ENCODE peak calls at places on chromosomes 12 and 14, in seven cellular contexts. R is GM03348; Y is heart right ventricle; Q is endothelial cell; A is activated naive CD4-positive, alpha-beta T cell treated with Interleukin-2 at 50 U/mL for 16 hours; E is skeletal muscle cell; M is nucleus accumbens. K is an unnamed sample.

GRCh38 chr12:121005346-121005815 is 10.9 kb downstream of the C12orf43 start:
- DNase-seq in R (peak; percentile 57), Y (no peak), Q (peak; percentile 78), A (peak; percentile 56), E (no peak), M (no peak), K (peak; percentile 34)

GRCh38 chr12:94951071-94951639 is 52.3 kb downstream of the NDUFA12 start:
- DNase-seq in R (no peak), Y (no peak), Q (no peak), A (no peak), E (no peak), M (no peak), K (no peak)

GRCh38 chr12:58774731-58775130 is 145.6 kb downstream of the LRIG3 start:
- DNase-seq in R (no peak), Y (no peak), Q (no peak), A (no peak), E (no peak), M (no peak), K (no peak)

GRCh38 chr12:20627001-20627588 is 68.0 kb upstream of the SLCO1C1 start:
- DNase-seq in R (no peak), Y (no peak), Q (no peak), A (no peak), E (no peak), M (no peak), K (no peak)

GRCh38 chr12:121530600-121531355 is 50.0 kb downstream of the KDM2B start:
- DNase-seq in R (peak; percentile 70), Y (peak; percentile 72), Q (peak; percentile 29), A (peak; percentile 73), E (peak; percentile 27), M (no peak), K (peak; percentile 35)

GRCh38 chr14:31692376-31692781 is 131.2 kb downstream of the NUBPL start:
- DNase-seq in R (peak; percentile 33), Y (no peak), Q (no peak), A (no peak), E (peak; percentile 1), M (no peak), K (peak; percentile 27)

GRCh38 chr14:35406811-35407630 is 2.5 kb upstream of the NFKBIA start:
- DNase-seq in R (peak; percentile 74), Y (no peak), Q (no peak), A (no peak), E (no peak), M (no peak), K (peak; percentile 67)

GRCh38 chr14:104373055-104373854 is 206.3 kb upstream of the C14orf180 start:
- DNase-seq in R (no peak), Y (peak; percentile 2), Q (no peak), A (no peak), E (no peak), M (no peak), K (no peak)

GRCh38 chr14:93745603-93746273 is 42.5 kb downstream of the PRIMA1 start:
- DNase-seq in R (no peak), Y (no peak), Q (no peak), A (no peak), E (no peak), M (no peak), K (no peak)

GRCh38 chr12:59823535-59823934 is 227.7 kb downstream of the SLC16A7 start:
- DNase-seq in R (peak; percentile 36), Y (no peak), Q (no peak), A (no peak), E (no peak), M (no peak), K (no peak)

GRCh38 chr14:92280554-92281262 is 42.3 kb upstream of the SLC24A4 start:
- DNase-seq in R (no peak), Y (no peak), Q (no peak), A (no peak), E (no peak), M (no peak), K (no peak)

GRCh38 chr12:109020750-109021380 is at the start of gene SVOP:
- DNase-seq in R (peak; percentile 90), Y (peak; percentile 83), Q (peak; percentile 95), A (peak; percentile 13), E (peak; percentile 43), M (peak; percentile 62), K (peak; percentile 34)

GRCh38 chr14:58904771-58905170 is 267.0 kb downstream of the DACT1 start:
- DNase-seq in R (no peak), Y (no peak), Q (no peak), A (no peak), E (no peak), M (no peak), K (no peak)

GRCh38 chr14:105047283-105048016 is 17.8 kb downstream of the GPR132 start:
- DNase-seq in R (peak; percentile 3), Y (no peak), Q (no peak), A (no peak), E (no peak), M (no peak), K (no peak)

GRCh38 chr12:6724409-6724797 is 557 bp downstream of the COPS7A start:
- DNase-seq in R (peak; percentile 28), Y (no peak), Q (peak; percentile 13), A (no peak), E (no peak), M (peak; percentile 53), K (no peak)

GRCh38 chr12:89160716-89161123 is 191.6 kb downstream of the DUSP6 start:
- DNase-seq in R (peak; percentile 54), Y (peak; percentile 31), Q (no peak), A (peak; percentile 53), E (peak; percentile 86), M (peak; percentile 0), K (peak; percentile 53)

GRCh38 chr12:48852734-48853168 is 788 bp upstream of the DDX23 start:
- DNase-seq in R (no peak), Y (no peak), Q (no peak), A (no peak), E (no peak), M (no peak), K (no peak)

GRCh38 chr14:30756594-30756993 is 117.8 kb upstream of the COCH start:
- DNase-seq in R (no peak), Y (no peak), Q (no peak), A (no peak), E (no peak), M (no peak), K (no peak)

GRCh38 chr12:4355843-4356327 is 23.6 kb downstream of the FGF23 start:
- DNase-seq in R (no peak), Y (peak; percentile 21), Q (peak; percentile 70), A (peak; percentile 44), E (no peak), M (no peak), K (no peak)

GRCh38 chr14:81219821-81220487 is 805 bp downstream of the GTF2A1 start:
- DNase-seq in R (peak; percentile 73), Y (peak; percentile 53), Q (peak; percentile 33), A (peak; percentile 49), E (no peak), M (no peak), K (no peak)

GRCh38 chr12:110279561-110279960 is 1.5 kb upstream of the ATP2A2 start:
- DNase-seq in R (no peak), Y (no peak), Q (no peak), A (no peak), E (no peak), M (no peak), K (no peak)

GRCh38 chr14:57999471-57999870 is 133.6 kb upstream of the SLC35F4 start:
- DNase-seq in R (no peak), Y (no peak), Q (no peak), A (no peak), E (no peak), M (no peak), K (no peak)

GRCh38 chr12:42332301-42332894 is 6.4 kb downstream of the PPHLN1 start:
- DNase-seq in R (peak; percentile 64), Y (no peak), Q (peak; percentile 19), A (no peak), E (no peak), M (no peak), K (peak; percentile 12)

GRCh38 chr12:124299628-124300388 is 4.9 kb downstream of the RFLNA start:
- DNase-seq in R (no peak), Y (no peak), Q (no peak), A (no peak), E (no peak), M (no peak), K (no peak)

GRCh38 chr12:68932123-68932700 is 759 bp downstream of the CPM start:
- DNase-seq in R (peak; percentile 8), Y (no peak), Q (no peak), A (no peak), E (no peak), M (no peak), K (no peak)

GRCh38 chr14:105090493-105091334 is 25.5 kb upstream of the GPR132 start:
- DNase-seq in R (peak; percentile 90), Y (peak; percentile 90), Q (peak; percentile 95), A (peak; percentile 88), E (no peak), M (no peak), K (no peak)

GRCh38 chr12:91542048-91542447 is 359.4 kb upstream of the DCN start:
- DNase-seq in R (no peak), Y (no peak), Q (no peak), A (no peak), E (no peak), M (no peak), K (no peak)